ENCODE peak calls at places on chromosomes 7 and 10, in four cellular contexts. M is HTR-8/SVneo, N is NCI-H1417 treated with DMSO at 0.1 percent for 48 hours, F is thyroid gland. V is an unnamed sample.

GRCh38 chr7:56291-56913 is 136.0 kb upstream of the FAM20C start:
- DNase-seq in M (no peak), N (no peak), F (peak; percentile 89), V (peak; percentile 8)

GRCh38 chr10:132677096-132677904 is 108.6 kb downstream of the NKX6-2 start:
- DNase-seq in M (no peak), N (no peak), F (no peak), V (no peak)

GRCh38 chr7:1348096-1348835 is 111.0 kb downstream of the MICALL2 start:
- DNase-seq in M (no peak), N (no peak), F (no peak), V (no peak)

GRCh38 chr10:126458453-126458852 is 70.2 kb upstream of the ADAM12 start:
- DNase-seq in M (peak; percentile 6), N (no peak), F (no peak), V (no peak)

GRCh38 chr10:116120688-116121087 is 152.3 kb downstream of the GFRA1 start:
- DNase-seq in M (no peak), N (no peak), F (no peak), V (no peak)

GRCh38 chr7:91787923-91788322 is 92.6 kb downstream of the MTERF1 start:
- DNase-seq in M (no peak), N (no peak), F (no peak), V (no peak)

GRCh38 chr7:51219261-51219988 is 97.2 kb downstream of the COBL start:
- DNase-seq in M (no peak), N (no peak), F (no peak), V (no peak)

GRCh38 chr10:123451607-123452245 is 214.4 kb upstream of the GPR26 start:
- DNase-seq in M (no peak), N (no peak), F (no peak), V (no peak)

GRCh38 chr10:95467162-95467599 is 94.0 kb downstream of the SORBS1 start:
- DNase-seq in M (no peak), N (no peak), F (no peak), V (peak; percentile 75)

GRCh38 chr10:125057158-125058001 is 103.0 kb downstream of the CTBP2 start:
- DNase-seq in M (no peak), N (no peak), F (peak; percentile 63), V (peak; percentile 59)

GRCh38 chr7:112201421-112201820 is 4.8 kb downstream of the DOCK4 start:
- DNase-seq in M (no peak), N (no peak), F (no peak), V (no peak)

GRCh38 chr10:70779685-70780369 is 5.3 kb downstream of the TBATA start:
- DNase-seq in M (no peak), N (no peak), F (no peak), V (no peak)

GRCh38 chr10:29039659-29040309 is 249.1 kb upstream of the LYZL1 start:
- DNase-seq in M (peak; percentile 47), N (no peak), F (no peak), V (no peak)

GRCh38 chr7:27165089-27165654 is at the start of gene HOXA9:
- DNase-seq in M (peak; percentile 82), N (no peak), F (peak; percentile 31), V (peak; percentile 43)

GRCh38 chr10:3420527-3421469 is 248.2 kb upstream of the PITRM1 start:
- DNase-seq in M (no peak), N (no peak), F (no peak), V (no peak)

GRCh38 chr10:61411651-61412050 is 41.5 kb downstream of the TMEM26 start:
- DNase-seq in M (no peak), N (no peak), F (no peak), V (no peak)

GRCh38 chr7:151794508-151795167 is 82.3 kb downstream of the PRKAG2 start:
- DNase-seq in M (peak; percentile 11), N (no peak), F (no peak), V (no peak)

GRCh38 chr7:114784177-114784576 is 137.7 kb upstream of the MDFIC start:
- DNase-seq in M (no peak), N (no peak), F (no peak), V (no peak)

GRCh38 chr7:50037106-50037505 is 55.9 kb downstream of the ZPBP start:
- DNase-seq in M (no peak), N (no peak), F (no peak), V (no peak)

GRCh38 chr10:4234661-4235060 is 449.7 kb upstream of the KLF6 start:
- DNase-seq in M (no peak), N (no peak), F (peak; percentile 11), V (no peak)

GRCh38 chr7:29408841-29409243 is 154.8 kb upstream of the PRR15 start:
- DNase-seq in M (peak; percentile 74), N (peak; percentile 46), F (peak; percentile 44), V (peak; percentile 67)

GRCh38 chr7:129951076-129952011 is 1.4 kb downstream of the UBE2H start:
- DNase-seq in M (no peak), N (no peak), F (peak; percentile 75), V (peak; percentile 54)

GRCh38 chr10:43403911-43404674 is 4.9 kb downstream of the HNRNPF start:
- DNase-seq in M (no peak), N (no peak), F (no peak), V (no peak)

GRCh38 chr10:18594574-18595156 is 56.7 kb downstream of the NSUN6 start:
- DNase-seq in M (no peak), N (no peak), F (no peak), V (no peak)

GRCh38 chr7:11517853-11518252 is 314.1 kb downstream of the THSD7A start:
- DNase-seq in M (no peak), N (no peak), F (no peak), V (no peak)

GRCh38 chr10:18607503-18607902 is 43.9 kb downstream of the NSUN6 start:
- DNase-seq in M (peak; percentile 41), N (no peak), F (peak; percentile 33), V (peak; percentile 75)

GRCh38 chr10:119368991-119369869 is 161.9 kb downstream of the GRK5 start:
- DNase-seq in M (no peak), N (no peak), F (peak; percentile 58), V (no peak)

GRCh38 chr7:132643302-132643701 is 67.0 kb upstream of the PLXNA4 start:
- DNase-seq in M (no peak), N (no peak), F (no peak), V (no peak)

GRCh38 chr10:15370212-15370740 is 813 bp downstream of the FAM171A1 start:
- DNase-seq in M (peak; percentile 10), N (no peak), F (peak; percentile 26), V (peak; percentile 32)

GRCh38 chr10:71752391-71753090 is 20.8 kb downstream of the VSIR start:
- DNase-seq in M (no peak), N (no peak), F (no peak), V (no peak)

GRCh38 chr7:17090751-17091150 is 207.7 kb upstream of the AHR start:
- DNase-seq in M (peak; percentile 64), N (no peak), F (no peak), V (no peak)

GRCh38 chr7:69676247-69676646 is 78.0 kb downstream of the AUTS2 start:
- DNase-seq in M (no peak), N (no peak), F (no peak), V (no peak)

GRCh38 chr7:115679976-115680375 is 350.6 kb downstream of the TFEC start:
- DNase-seq in M (peak; percentile 3), N (no peak), F (peak; percentile 15), V (peak; percentile 37)

GRCh38 chr7:80681272-80681885 is 42.9 kb downstream of the CD36 start:
- DNase-seq in M (no peak), N (no peak), F (no peak), V (no peak)

GRCh38 chr7:147029935-147030334 is 913.3 kb downstream of the CNTNAP2 start:
- DNase-seq in M (no peak), N (no peak), F (no peak), V (no peak)

GRCh38 chr10:48251525-48252353 is 22.8 kb downstream of the FRMPD2 start:
- DNase-seq in M (no peak), N (peak; percentile 18), F (peak; percentile 74), V (peak; percentile 55)

V was measured in body of pancreas.